ENCODE peak calls at places on chromosome 6, in four cellular contexts. One of them, this sample, is unnamed.

GRCh38 chr6:6760054-6760453 is 171.5 kb downstream of the LY86 start:
- DNase-seq in SK-N-SH: no peak
- DNase-seq in GM12878: no peak
- DNase-seq in K562: no peak
- DNase-seq in this sample: no peak

GRCh38 chr6:122838060-122838780 is 49.2 kb downstream of the SMPDL3A start:
- DNase-seq in GM12878: no peak
- DNase-seq in SK-N-SH: peak
- DNase-seq in K562: no peak
- DNase-seq in this sample: peak

GRCh38 chr6:156869986-156870398 is 92.8 kb downstream of the ARID1B start:
- DNase-seq in GM12878: no peak
- DNase-seq in SK-N-SH: no peak
- DNase-seq in K562: no peak
- DNase-seq in this sample: no peak

GRCh38 chr6:145904391-145904790 is 59.8 kb downstream of the SHPRH start:
- DNase-seq in SK-N-SH: no peak
- DNase-seq in GM12878: peak
- DNase-seq in K562: no peak
- DNase-seq in this sample: no peak

GRCh38 chr6:39206250-39206721 is 23.0 kb downstream of the KCNK5 start:
- DNase-seq in SK-N-SH: no peak
- DNase-seq in GM12878: no peak
- DNase-seq in K562: peak
- DNase-seq in this sample: no peak

GRCh38 chr6:167416676-167417430 is 92.0 kb downstream of the TTLL2 start:
- DNase-seq in SK-N-SH: peak
- DNase-seq in GM12878: no peak
- DNase-seq in K562: no peak
- DNase-seq in this sample: no peak

GRCh38 chr6:139364302-139364981 is 10.0 kb downstream of the CITED2 start:
- DNase-seq in K562: peak
- DNase-seq in GM12878: peak
- DNase-seq in SK-N-SH: peak
- DNase-seq in this sample: no peak

GRCh38 chr6:99129835-99130234 is 182.1 kb upstream of the FBXL4 start:
- DNase-seq in SK-N-SH: no peak
- DNase-seq in GM12878: no peak
- DNase-seq in K562: no peak
- DNase-seq in this sample: no peak

GRCh38 chr6:71544028-71544427 is 255.4 kb downstream of the OGFRL1 start:
- DNase-seq in SK-N-SH: no peak
- DNase-seq in K562: no peak
- DNase-seq in GM12878: no peak
- DNase-seq in this sample: no peak

GRCh38 chr6:40393641-40394040 is 193.5 kb downstream of the LRFN2 start:
- DNase-seq in GM12878: no peak
- DNase-seq in SK-N-SH: no peak
- DNase-seq in K562: no peak
- DNase-seq in this sample: no peak

GRCh38 chr6:22605736-22606135 is 36.4 kb downstream of the HDGFL1 start:
- DNase-seq in K562: no peak
- DNase-seq in GM12878: no peak
- DNase-seq in SK-N-SH: no peak
- DNase-seq in this sample: no peak

GRCh38 chr6:150881911-150882481 is 16.5 kb downstream of the MTHFD1L start:
- DNase-seq in K562: peak
- DNase-seq in SK-N-SH: peak
- DNase-seq in GM12878: no peak
- DNase-seq in this sample: peak

GRCh38 chr6:81683928-81684327 is 68.6 kb downstream of the TENT5A start:
- DNase-seq in K562: no peak
- DNase-seq in SK-N-SH: peak
- DNase-seq in GM12878: no peak
- DNase-seq in this sample: no peak

GRCh38 chr6:81562169-81562568 is 190.3 kb downstream of the TENT5A start:
- DNase-seq in K562: no peak
- DNase-seq in SK-N-SH: no peak
- DNase-seq in GM12878: no peak
- DNase-seq in this sample: peak

GRCh38 chr6:104936766-104937535 is 20.0 kb upstream of the LIN28B start:
- DNase-seq in SK-N-SH: no peak
- DNase-seq in K562: no peak
- DNase-seq in GM12878: no peak
- DNase-seq in this sample: no peak

GRCh38 chr6:68638225-68638900 is 3.3 kb downstream of the ADGRB3 start:
- DNase-seq in SK-N-SH: peak
- DNase-seq in GM12878: no peak
- DNase-seq in K562: peak
- DNase-seq in this sample: peak

GRCh38 chr6:150016324-150017185 is 8.8 kb downstream of the RAET1L start:
- DNase-seq in K562: peak
- DNase-seq in GM12878: no peak
- DNase-seq in SK-N-SH: peak
- DNase-seq in this sample: peak

GRCh38 chr6:132414761-132415160 is 13.5 kb upstream of the MOXD1 start:
- DNase-seq in SK-N-SH: no peak
- DNase-seq in K562: no peak
- DNase-seq in GM12878: no peak
- DNase-seq in this sample: no peak

GRCh38 chr6:37272834-37273566 is 15.1 kb upstream of the TMEM217 start:
- DNase-seq in GM12878: no peak
- DNase-seq in K562: no peak
- DNase-seq in SK-N-SH: no peak
- DNase-seq in this sample: no peak

DNA sequence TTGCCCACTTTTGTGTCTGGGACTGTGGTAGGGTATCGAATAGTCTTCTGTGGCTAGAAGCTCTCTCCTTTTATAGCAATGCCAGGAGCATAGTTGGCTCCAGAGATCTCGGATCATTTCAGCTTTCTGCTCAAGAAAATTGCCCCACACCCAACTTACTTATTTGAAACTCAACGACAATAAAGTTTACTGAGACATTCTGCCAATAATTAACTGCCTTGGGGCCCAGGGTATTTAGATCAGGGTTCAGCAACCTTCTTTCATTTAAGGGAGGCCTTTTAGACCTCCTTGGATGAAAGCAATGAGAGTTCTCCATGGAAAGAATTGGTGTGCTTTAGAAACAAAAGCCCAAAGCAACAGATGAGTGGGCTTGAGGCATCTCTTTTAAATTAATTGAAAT is 53.8 kb upstream of the GMPR start:
- DNase-seq in GM12878: no peak
- DNase-seq in K562: no peak
- DNase-seq in SK-N-SH: no peak
- DNase-seq in this sample: no peak
- H3K4me3 ChIP-seq in GM12878: no peak
- H3K4me3 ChIP-seq in K562: no peak
- H3K4me3 ChIP-seq in SK-N-SH: no peak
- H3K4me3 ChIP-seq in this sample: no peak

DNA sequence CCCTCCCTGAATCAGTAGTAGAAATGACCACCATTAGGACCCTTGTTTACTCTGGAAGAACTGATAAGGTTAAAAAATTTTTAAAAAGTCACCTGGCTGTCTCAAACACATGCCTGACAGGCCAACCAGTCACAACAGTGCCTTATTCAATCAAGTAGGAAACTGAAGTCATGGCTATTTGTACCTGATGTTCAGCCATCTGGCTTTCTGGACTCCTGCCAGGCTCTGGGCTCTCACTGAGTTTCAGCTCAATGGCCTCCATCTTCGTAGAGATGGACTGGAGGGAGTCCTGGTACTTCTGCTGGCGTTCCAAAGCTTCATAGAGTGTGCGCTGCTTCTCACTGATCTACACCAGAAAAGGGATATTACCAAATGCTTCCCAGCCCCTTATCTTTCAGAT is 343.8 kb downstream of the SYNE1 start:
- DNase-seq in K562: no peak
- DNase-seq in GM12878: no peak
- DNase-seq in SK-N-SH: peak
- DNase-seq in this sample: no peak
- TF ChIP-seq NFIC in K562: peak
- TF ChIP-seq NFIC in GM12878: no peak
- TF ChIP-seq NFIC in SK-N-SH: no peak
- TF ChIP-seq NFIC in this sample: no peak

DNA sequence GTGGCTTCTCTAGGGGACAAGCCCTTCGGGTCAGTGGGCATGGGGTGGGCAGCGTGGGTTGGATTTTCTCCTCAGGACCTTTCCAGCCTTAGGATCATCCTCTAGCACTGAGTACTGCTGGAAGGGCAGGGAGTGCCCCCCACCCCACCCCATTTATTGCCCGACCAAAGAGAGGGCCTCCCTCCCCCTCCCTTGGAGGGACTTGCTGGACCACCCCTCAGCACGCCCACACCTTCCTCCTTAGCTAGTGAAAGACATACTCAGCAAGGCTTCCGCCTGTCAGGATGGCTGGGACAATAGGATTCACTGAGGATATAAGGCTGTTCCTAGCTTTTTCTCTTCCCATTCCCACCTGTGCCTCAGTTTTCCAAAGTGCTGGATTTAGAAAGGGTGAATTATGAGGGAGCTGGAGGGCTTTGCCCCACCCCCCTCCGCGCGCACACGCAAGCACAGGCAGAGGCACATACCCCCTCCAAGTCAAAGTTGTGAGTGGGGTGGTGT is 859 bp upstream of the SLC29A1 start:
- DNase-seq in SK-N-SH: no peak
- DNase-seq in GM12878: no peak
- DNase-seq in K562: no peak
- DNase-seq in this sample: no peak
- H3K4me3 ChIP-seq in SK-N-SH: no peak
- H3K4me3 ChIP-seq in GM12878: peak
- H3K4me3 ChIP-seq in K562: peak
- H3K4me3 ChIP-seq in this sample: peak

GRCh38 chr6:83984411-83984810 is 49.2 kb upstream of the MRAP2 start:
- DNase-seq in K562: no peak
- DNase-seq in SK-N-SH: no peak
- DNase-seq in GM12878: no peak
- DNase-seq in this sample: no peak
- TF ChIP-seq NFIC in K562: no peak
- TF ChIP-seq NFIC in SK-N-SH: no peak
- TF ChIP-seq NFIC in GM12878: no peak
- TF ChIP-seq NFIC in this sample: no peak

GRCh38 chr6:129238991-129239390 is 356.1 kb downstream of the LAMA2 start:
- DNase-seq in GM12878: no peak
- DNase-seq in SK-N-SH: no peak
- DNase-seq in K562: no peak
- DNase-seq in this sample: no peak

GRCh38 chr6:129233458-129234134 is 350.7 kb downstream of the LAMA2 start:
- DNase-seq in GM12878: peak
- DNase-seq in SK-N-SH: no peak
- DNase-seq in K562: no peak
- DNase-seq in this sample: no peak

GRCh38 chr6:129235167-129236072 is 352.5 kb downstream of the LAMA2 start:
- DNase-seq in K562: no peak
- DNase-seq in GM12878: no peak
- DNase-seq in SK-N-SH: no peak
- DNase-seq in this sample: no peak

GRCh38 chr6:129239825-129240491 is 357.0 kb downstream of the LAMA2 start:
- DNase-seq in GM12878: no peak
- DNase-seq in SK-N-SH: no peak
- DNase-seq in K562: no peak
- DNase-seq in this sample: no peak

GRCh38 chr6:129236110-129236509 is 353.2 kb downstream of the LAMA2 start:
- DNase-seq in SK-N-SH: no peak
- DNase-seq in GM12878: no peak
- DNase-seq in K562: no peak
- DNase-seq in this sample: no peak
- H3K4me3 ChIP-seq in SK-N-SH: no peak
- H3K4me3 ChIP-seq in GM12878: no peak
- H3K4me3 ChIP-seq in K562: no peak
- H3K4me3 ChIP-seq in this sample: no peak

GRCh38 chr6:158290040-158290439 is 22.2 kb upstream of the TULP4 start:
- DNase-seq in GM12878: peak
- DNase-seq in K562: no peak
- DNase-seq in SK-N-SH: no peak
- DNase-seq in this sample: no peak
- TF ChIP-seq NFIC in GM12878: no peak
- TF ChIP-seq NFIC in K562: no peak
- TF ChIP-seq NFIC in SK-N-SH: no peak
- TF ChIP-seq NFIC in this sample: no peak

GRCh38 chr6:112560651-112561050 is 213.5 kb downstream of the RFPL4B start:
- DNase-seq in K562: no peak
- DNase-seq in GM12878: no peak
- DNase-seq in SK-N-SH: no peak
- DNase-seq in this sample: no peak
- H3K4me3 ChIP-seq in K562: no peak
- H3K4me3 ChIP-seq in GM12878: no peak
- H3K4me3 ChIP-seq in SK-N-SH: no peak
- H3K4me3 ChIP-seq in this sample: no peak

DNA sequence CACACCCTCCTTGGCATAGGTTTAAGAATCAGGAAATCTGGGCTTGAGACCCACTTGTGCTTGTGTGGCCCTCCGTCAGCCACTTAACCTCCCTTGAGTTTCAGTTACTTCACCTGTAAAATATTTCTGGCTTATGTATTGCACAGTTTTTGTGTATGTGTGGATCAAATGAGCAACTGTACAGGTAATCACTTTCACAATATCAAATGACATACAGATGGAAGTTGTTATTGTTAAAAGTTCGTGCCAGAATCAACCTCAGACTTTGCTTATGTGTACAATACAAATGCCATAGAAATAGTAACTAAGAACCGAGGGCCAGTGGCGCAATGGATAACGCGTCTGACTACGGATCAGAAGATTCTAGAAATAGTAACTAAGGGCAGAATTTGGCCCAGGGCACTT is 65.6 kb upstream of the KIF13A start:
- DNase-seq in GM12878: no peak
- DNase-seq in K562: no peak
- DNase-seq in SK-N-SH: no peak
- DNase-seq in this sample: no peak
- TF ChIP-seq NFIC in GM12878: no peak
- TF ChIP-seq NFIC in K562: no peak
- TF ChIP-seq NFIC in SK-N-SH: no peak
- TF ChIP-seq NFIC in this sample: no peak

GRCh38 chr6:84596488-84596887 is 167.9 kb downstream of the TBX18 start:
- DNase-seq in K562: no peak
- DNase-seq in SK-N-SH: no peak
- DNase-seq in GM12878: no peak
- DNase-seq in this sample: no peak

GRCh38 chr6:84597238-84597875 is 167.0 kb downstream of the TBX18 start:
- DNase-seq in GM12878: no peak
- DNase-seq in K562: no peak
- DNase-seq in SK-N-SH: no peak
- DNase-seq in this sample: no peak

GRCh38 chr6:84599991-84600390 is 164.4 kb downstream of the TBX18 start:
- DNase-seq in SK-N-SH: no peak
- DNase-seq in GM12878: no peak
- DNase-seq in K562: no peak
- DNase-seq in this sample: no peak

GRCh38 chr6:84605308-84605707 is 159.1 kb downstream of the TBX18 start:
- DNase-seq in K562: no peak
- DNase-seq in SK-N-SH: no peak
- DNase-seq in GM12878: no peak
- DNase-seq in this sample: no peak

GRCh38 chr6:84601366-84601765 is 163.0 kb downstream of the TBX18 start:
- DNase-seq in GM12878: no peak
- DNase-seq in K562: no peak
- DNase-seq in SK-N-SH: no peak
- DNase-seq in this sample: no peak
- H3K4me3 ChIP-seq in GM12878: no peak
- H3K4me3 ChIP-seq in K562: no peak
- H3K4me3 ChIP-seq in SK-N-SH: no peak
- H3K4me3 ChIP-seq in this sample: no peak

GRCh38 chr6:164453835-164454234 is 855.6 kb downstream of the C6orf118 start:
- DNase-seq in GM12878: no peak
- DNase-seq in SK-N-SH: no peak
- DNase-seq in K562: no peak
- DNase-seq in this sample: no peak

GRCh38 chr6:164455835-164456234 is 853.6 kb downstream of the C6orf118 start:
- DNase-seq in GM12878: no peak
- DNase-seq in K562: peak
- DNase-seq in SK-N-SH: no peak
- DNase-seq in this sample: no peak
- TF ChIP-seq NFIC in GM12878: no peak
- TF ChIP-seq NFIC in K562: no peak
- TF ChIP-seq NFIC in SK-N-SH: no peak
- TF ChIP-seq NFIC in this sample: no peak

This sample was measured in HepG2.